ENCODE peak calls at places on chromosomes 5 and 9, in five cellular contexts. O is iPS DF 6.9; R is activated T-cell treated with anti-CD3 and anti-CD28 coated beads, Interleukin-2, amount 50 U/mL, for 1 hour; F is EH; S is anterior cingulate cortex. V is an unnamed sample.

GRCh38 chr5:32724526-32724925 is 13.4 kb downstream of the NPR3 start:
- DNase-seq in O (no peak), F (no peak), R (no peak), S (no peak), V (no peak)

GRCh38 chr5:67341478-67341877 is 144.9 kb upstream of the CD180 start:
- DNase-seq in F (no peak), S (no peak), R (no peak), O (no peak), V (no peak)

GRCh38 chr5:141694479-141694878 is 12.4 kb upstream of the ARAP3 start:
- DNase-seq in R (no peak), S (no peak), O (no peak), F (no peak), V (no peak)

GRCh38 chr5:154370730-154371334 is 75.0 kb upstream of the SAP30L start:
- DNase-seq in S (peak), F (peak), O (no peak), R (no peak), V (no peak)

GRCh38 chr9:137156567-137157375 is 13.1 kb downstream of the LRRC26 start:
- DNase-seq in O (no peak), F (peak), R (peak), S (no peak), V (peak)

GRCh38 chr9:134604834-134605233 is 36.8 kb upstream of the COL5A1 start:
- DNase-seq in S (no peak), R (no peak), O (no peak), F (no peak), V (no peak)

GRCh38 chr5:16179511-16179935 is at the start of gene MARCHF11:
- DNase-seq in O (no peak), S (no peak), F (no peak), R (no peak), V (no peak)

GRCh38 chr5:62306494-62307363 is 723 bp downstream of the KIF2A start:
- DNase-seq in O (no peak), R (peak), S (peak), F (peak), V (peak)

GRCh38 chr9:109143881-109144562 is 23.0 kb downstream of the FRRS1L start:
- DNase-seq in R (no peak), F (peak), S (no peak), O (no peak), V (no peak)

GRCh38 chr5:75368391-75368790 is 31.4 kb downstream of the HMGCR start:
- DNase-seq in F (peak), R (no peak), O (no peak), S (no peak), V (no peak)

GRCh38 chr5:76816110-76816831 is 2.6 kb upstream of the F2RL1 start:
- DNase-seq in F (peak), R (no peak), S (no peak), O (no peak), V (no peak)

GRCh38 chr5:53994148-53994547 is 316.2 kb downstream of the ARL15 start:
- DNase-seq in R (no peak), S (no peak), O (no peak), F (peak), V (no peak)

GRCh38 chr5:78607864-78608263 is 40.7 kb downstream of the LHFPL2 start:
- DNase-seq in S (no peak), F (no peak), O (no peak), R (no peak), V (no peak)

GRCh38 chr5:30458681-30459080 is 734.8 kb upstream of the CDH6 start:
- DNase-seq in S (no peak), O (no peak), R (no peak), F (no peak), V (no peak)

GRCh38 chr5:173327084-173327947 is 898 bp downstream of the STC2 start:
- DNase-seq in S (no peak), R (no peak), F (peak), O (no peak), V (no peak)

GRCh38 chr9:19666575-19666974 is 122.3 kb downstream of the SLC24A2 start:
- DNase-seq in S (no peak), R (no peak), O (no peak), F (no peak), V (no peak)

GRCh38 chr5:181217805-181218065 is 5.3 kb upstream of the TRIM41 start:
- DNase-seq in F (no peak), S (no peak), R (peak), O (no peak), V (peak)

GRCh38 chr9:3435732-3436131 is 90.1 kb downstream of the RFX3 start:
- DNase-seq in R (no peak), O (no peak), F (peak), S (no peak), V (no peak)

GRCh38 chr5:170439944-170440269 is 50.7 kb upstream of the KCNMB1 start:
- DNase-seq in S (no peak), F (no peak), O (no peak), R (no peak), V (no peak)